ENCODE peak calls at places on chromosomes 5 and 9, in five cellular contexts. C is WTC11, N is activated T-cell treated with anti-CD3 and anti-CD28 coated beads for 48 hours, L is astrocyte of the spinal cord, A is left ventricle myocardium superior. P is an unnamed sample.

GRCh38 chr9:98851730-98852462 is 44.4 kb downstream of the GALNT12 start:
- DNase-seq in C (no peak), N (peak; percentile 25), L (no peak), A (no peak), P (no peak)

GRCh38 chr9:134215395-134215708 is 51.0 kb upstream of the RNU6ATAC start:
- DNase-seq in C (no peak), N (no peak), L (no peak), A (no peak), P (no peak)

GRCh38 chr5:139831624-139832023 is 36.0 kb downstream of the PSD2 start:
- DNase-seq in C (no peak), N (no peak), L (no peak), A (no peak), P (no peak)

GRCh38 chr9:87498816-87499454 is 1.3 kb downstream of the DAPK1 start:
- DNase-seq in C (no peak), N (no peak), L (no peak), A (no peak), P (no peak)

GRCh38 chr9:79980440-79980839 is 408.7 kb downstream of the TLE4 start:
- DNase-seq in C (no peak), N (no peak), L (no peak), A (no peak), P (no peak)

GRCh38 chr5:135376961-135377621 is 21.9 kb downstream of the MACROH2A1 start:
- DNase-seq in C (no peak), N (peak; percentile 41), L (no peak), A (no peak), P (peak; percentile 66)

GRCh38 chr5:169296456-169297220 is 4.3 kb downstream of the SLIT3 start:
- DNase-seq in C (no peak), N (no peak), L (peak; percentile 37), A (no peak), P (no peak)

GRCh38 chr5:139193928-139194327 is 4.2 kb downstream of the SIL1 start:
- DNase-seq in C (no peak), N (no peak), L (no peak), A (no peak), P (no peak)

GRCh38 chr5:68378204-68378830 is 162.8 kb downstream of the PIK3R1 start:
- DNase-seq in C (no peak), N (no peak), L (no peak), A (no peak), P (no peak)